ENCODE peak calls at places on chromosomes 13 and 19, in six cellular contexts. One of them, this sample, is unnamed.

GRCh38 chr13:108859202-108860012 is 230.0 kb downstream of the MYO16 start:
- DNase-seq in HCEC 1CT: peak; percentile 86
- DNase-seq in H54: no peak
- DNase-seq in foreskin keratinocyte: no peak
- DNase-seq in heart right ventricle: no peak
- DNase-seq in uterus: no peak
- DNase-seq in this sample: no peak

GRCh38 chr13:28117689-28118377 is 17.5 kb upstream of the FLT3 start:
- DNase-seq in HCEC 1CT: no peak
- DNase-seq in H54: no peak
- DNase-seq in foreskin keratinocyte: no peak
- DNase-seq in heart right ventricle: peak; percentile 56
- DNase-seq in uterus: peak; percentile 22
- DNase-seq in this sample: no peak

GRCh38 chr19:2782357-2782935 is 627 bp downstream of the SGTA start:
- DNase-seq in HCEC 1CT: no peak
- DNase-seq in H54: no peak
- DNase-seq in foreskin keratinocyte: no peak
- DNase-seq in heart right ventricle: no peak
- DNase-seq in uterus: no peak
- DNase-seq in this sample: no peak

GRCh38 chr19:5038631-5039271 is 69.8 kb downstream of the KDM4B start:
- DNase-seq in HCEC 1CT: peak; percentile 16
- DNase-seq in H54: no peak
- DNase-seq in foreskin keratinocyte: no peak
- DNase-seq in heart right ventricle: no peak
- DNase-seq in uterus: no peak
- DNase-seq in this sample: no peak

GRCh38 chr19:5478925-5479588 is 23.8 kb downstream of the ZNRF4 start:
- DNase-seq in HCEC 1CT: no peak
- DNase-seq in H54: no peak
- DNase-seq in foreskin keratinocyte: no peak
- DNase-seq in heart right ventricle: no peak
- DNase-seq in uterus: no peak
- DNase-seq in this sample: no peak

GRCh38 chr13:94704347-94705080 is 7.8 kb downstream of the SOX21 start:
- DNase-seq in HCEC 1CT: no peak
- DNase-seq in H54: no peak
- DNase-seq in foreskin keratinocyte: no peak
- DNase-seq in heart right ventricle: no peak
- DNase-seq in uterus: no peak
- DNase-seq in this sample: no peak

GRCh38 chr19:33216198-33216830 is 9.3 kb downstream of the SLC7A10 start:
- DNase-seq in HCEC 1CT: no peak
- DNase-seq in H54: no peak
- DNase-seq in foreskin keratinocyte: no peak
- DNase-seq in heart right ventricle: no peak
- DNase-seq in uterus: no peak
- DNase-seq in this sample: no peak

GRCh38 chr19:10352764-10353671 is 13.6 kb upstream of the ICAM3 start:
- DNase-seq in HCEC 1CT: no peak
- DNase-seq in H54: no peak
- DNase-seq in foreskin keratinocyte: no peak
- DNase-seq in heart right ventricle: peak; percentile 89
- DNase-seq in uterus: peak; percentile 52
- DNase-seq in this sample: no peak

GRCh38 chr13:47216176-47216822 is 319.4 kb upstream of the HTR2A start:
- DNase-seq in HCEC 1CT: peak; percentile 69
- DNase-seq in H54: no peak
- DNase-seq in foreskin keratinocyte: peak; percentile 81
- DNase-seq in heart right ventricle: no peak
- DNase-seq in uterus: no peak
- DNase-seq in this sample: no peak

GRCh38 chr19:33214621-33215020 is 11.0 kb downstream of the SLC7A10 start:
- DNase-seq in HCEC 1CT: peak; percentile 25
- DNase-seq in H54: peak; percentile 76
- DNase-seq in foreskin keratinocyte: no peak
- DNase-seq in heart right ventricle: no peak
- DNase-seq in uterus: no peak
- DNase-seq in this sample: no peak

GRCh38 chr19:2624537-2625091 is 77.9 kb downstream of the GNG7 start:
- DNase-seq in HCEC 1CT: no peak
- DNase-seq in H54: peak; percentile 78
- DNase-seq in foreskin keratinocyte: no peak
- DNase-seq in heart right ventricle: peak; percentile 64
- DNase-seq in uterus: no peak
- DNase-seq in this sample: peak; percentile 50

GRCh38 chr13:71613347-71613746 is 253.7 kb downstream of the DACH1 start:
- DNase-seq in HCEC 1CT: no peak
- DNase-seq in H54: no peak
- DNase-seq in foreskin keratinocyte: no peak
- DNase-seq in heart right ventricle: no peak
- DNase-seq in uterus: no peak
- DNase-seq in this sample: no peak

GRCh38 chr13:84037937-84038464 is 155.7 kb upstream of the SLITRK1 start:
- DNase-seq in HCEC 1CT: no peak
- DNase-seq in H54: no peak
- DNase-seq in foreskin keratinocyte: no peak
- DNase-seq in heart right ventricle: no peak
- DNase-seq in uterus: no peak
- DNase-seq in this sample: no peak

GRCh38 chr19:51020988-51021651 is 1.6 kb upstream of the KLK10 start:
- DNase-seq in HCEC 1CT: peak; percentile 28
- DNase-seq in H54: peak; percentile 13
- DNase-seq in foreskin keratinocyte: no peak
- DNase-seq in heart right ventricle: peak; percentile 13
- DNase-seq in uterus: no peak
- DNase-seq in this sample: no peak

GRCh38 chr13:98445340-98446233 is 131.3 kb downstream of the STK24 start:
- DNase-seq in HCEC 1CT: peak; percentile 35
- DNase-seq in H54: peak; percentile 88
- DNase-seq in foreskin keratinocyte: no peak
- DNase-seq in heart right ventricle: peak; percentile 60
- DNase-seq in uterus: peak; percentile 76
- DNase-seq in this sample: peak; percentile 89

GRCh38 chr19:1324792-1325567 is 39.3 kb downstream of the EFNA2 start:
- DNase-seq in HCEC 1CT: peak; percentile 55
- DNase-seq in H54: peak; percentile 71
- DNase-seq in foreskin keratinocyte: peak; percentile 41
- DNase-seq in heart right ventricle: peak; percentile 57
- DNase-seq in uterus: peak; percentile 31
- DNase-seq in this sample: no peak